ENCODE peak calls at places on chromosomes 13 and 19, in five cellular contexts. P, Z, I, A and F are unnamed samples.
A peak's percentile ranks its signal among the peaks of the same experiment; 100 is the strongest.

GRCh38 chr19:5956728-5957127 is 21.2 kb downstream of the RANBP3 start:
- DNase-seq in P (no peak), A (no peak), I (no peak), Z (no peak), F (no peak)

GRCh38 chr13:99260216-99260615 is 2.0 kb upstream of the GPR18 start:
- DNase-seq in A (no peak), I (no peak), P (no peak), Z (no peak), F (no peak)

GRCh38 chr13:49185264-49185663 is 34.9 kb upstream of the MLNR start:
- DNase-seq in Z (no peak), I (no peak), A (no peak), P (no peak), F (no peak)

GRCh38 chr19:38665950-38666661 is 18.7 kb downstream of the ACTN4 start:
- DNase-seq in A (peak; percentile 92), P (peak; percentile 69), I (peak; percentile 43), Z (no peak), F (no peak)

GRCh38 chr19:35353635-35354034 is 4.6 kb upstream of the FFAR3 start:
- DNase-seq in P (no peak), A (peak; percentile 0), Z (no peak), I (no peak), F (no peak)

GRCh38 chr19:58038688-58039204 is 4.9 kb downstream of the ZSCAN1 start:
- DNase-seq in I (no peak), P (no peak), Z (no peak), A (peak; percentile 63), F (no peak)

GRCh38 chr13:89455741-89456140 is 1784.6 kb downstream of the SLITRK5 start:
- DNase-seq in Z (no peak), A (no peak), I (no peak), P (no peak), F (no peak)

GRCh38 chr13:46124967-46125933 is 20.4 kb upstream of the CPB2 start:
- DNase-seq in I (no peak), Z (no peak), A (no peak), P (no peak), F (no peak)

GRCh38 chr13:75764251-75764650 is 128.1 kb downstream of the LMO7 start:
- DNase-seq in P (no peak), I (no peak), Z (no peak), A (no peak), F (no peak)

GRCh38 chr19:33393286-33394005 is 19.9 kb downstream of the CEBPG start:
- DNase-seq in Z (no peak), P (no peak), A (peak; percentile 42), I (peak; percentile 9), F (no peak)